ENCODE peak calls at places on chromosomes 12 and 14, in eight cellular contexts. E is RPMI7951; H is naive thymus-derived CD4-positive, alpha-beta T cell; J is astrocyte of the spinal cord; D is HT1080; P is ACHN; Q is sciatic nerve; B is upper lobe of left lung. K is an unnamed sample.

GRCh38 chr12:49050507-49051372 is 9.9 kb downstream of the KMT2D start:
- DNase-seq in E (no peak), H (no peak), J (no peak), D (no peak), P (no peak), Q (no peak), B (peak), K (no peak)

GRCh38 chr12:27344246-27344645 is 11.6 kb downstream of the BMAL2 start:
- DNase-seq in E (no peak), H (no peak), J (no peak), D (no peak), P (no peak), Q (no peak), B (no peak), K (no peak)

GRCh38 chr12:130018614-130019013 is 114.8 kb upstream of the TMEM132D start:
- DNase-seq in E (no peak), H (no peak), J (no peak), D (no peak), P (no peak), Q (peak), B (no peak), K (no peak)

GRCh38 chr12:71665109-71665476 is 992 bp downstream of the THAP2 start:
- DNase-seq in E (no peak), H (no peak), J (no peak), D (no peak), P (no peak), Q (no peak), B (no peak), K (no peak)

GRCh38 chr12:107393043-107393725 is 292.4 kb upstream of the PWP1 start:
- DNase-seq in E (no peak), H (no peak), J (no peak), D (peak), P (no peak), Q (no peak), B (no peak), K (no peak)

GRCh38 chr12:93080452-93080851 is 151.4 kb upstream of the EEA1 start:
- DNase-seq in E (no peak), H (no peak), J (no peak), D (no peak), P (no peak), Q (no peak), B (no peak), K (no peak)

GRCh38 chr12:66035289-66035961 is 95.1 kb downstream of the LLPH start:
- DNase-seq in E (peak), H (no peak), J (peak), D (peak), P (peak), Q (no peak), B (no peak), K (no peak)

GRCh38 chr14:89507521-89507920 is 90.5 kb upstream of the FOXN3 start:
- DNase-seq in E (peak), H (no peak), J (peak), D (peak), P (peak), Q (no peak), B (no peak), K (no peak)

GRCh38 chr14:88326352-88327103 is 3.5 kb upstream of the KCNK10 start:
- DNase-seq in E (no peak), H (no peak), J (no peak), D (no peak), P (no peak), Q (no peak), B (peak), K (no peak)

GRCh38 chr14:64566651-64567122 is 16.9 kb downstream of the PPP1R36 start:
- DNase-seq in E (no peak), H (no peak), J (no peak), D (no peak), P (no peak), Q (no peak), B (no peak), K (no peak)

GRCh38 chr12:110270125-110270962 is 10.7 kb upstream of the ATP2A2 start:
- DNase-seq in E (peak), H (no peak), J (peak), D (peak), P (no peak), Q (peak), B (no peak), K (no peak)

GRCh38 chr14:32472512-32473472 is 143.7 kb downstream of the AKAP6 start:
- DNase-seq in E (peak), H (no peak), J (peak), D (peak), P (peak), Q (no peak), B (no peak), K (no peak)

GRCh38 chr14:89037065-89037464 is 212.6 kb downstream of the TTC8 start:
- DNase-seq in E (no peak), H (no peak), J (no peak), D (no peak), P (no peak), Q (no peak), B (no peak), K (no peak)

GRCh38 chr12:23742574-23742973 is 206.9 kb downstream of the SOX5 start:
- DNase-seq in E (no peak), H (no peak), J (no peak), D (no peak), P (no peak), Q (no peak), B (no peak), K (no peak)

GRCh38 chr12:128817115-128818015 is 6.4 kb downstream of the SLC15A4 start:
- DNase-seq in E (peak), H (no peak), J (peak), D (peak), P (peak), Q (no peak), B (no peak), K (no peak)

GRCh38 chr12:78494911-78495310 is 369.7 kb upstream of the SYT1 start:
- DNase-seq in E (no peak), H (no peak), J (peak), D (no peak), P (no peak), Q (no peak), B (no peak), K (no peak)

GRCh38 chr14:75648066-75648838 is 12.4 kb downstream of the ERG28 start:
- DNase-seq in E (peak), H (no peak), J (peak), D (peak), P (peak), Q (no peak), B (no peak), K (no peak)

GRCh38 chr14:60512952-60513554 is 4.1 kb downstream of the SIX6 start:
- DNase-seq in E (no peak), H (no peak), J (no peak), D (no peak), P (no peak), Q (no peak), B (no peak), K (no peak)

GRCh38 chr12:129119537-129119936 is 266.3 kb downstream of the GLT1D1 start:
- DNase-seq in E (no peak), H (no peak), J (no peak), D (no peak), P (no peak), Q (no peak), B (no peak), K (no peak)

GRCh38 chr14:76133103-76133502 is 18.6 kb upstream of the GPATCH2L start:
- DNase-seq in E (peak), H (no peak), J (peak), D (peak), P (peak), Q (no peak), B (no peak), K (no peak)

GRCh38 chr12:48163150-48163747 is 5.9 kb upstream of the ASB8 start:
- DNase-seq in E (no peak), H (no peak), J (no peak), D (no peak), P (no peak), Q (no peak), B (no peak), K (no peak)

GRCh38 chr12:50082644-50083043 is 2.5 kb upstream of the SMARCD1 start:
- DNase-seq in E (no peak), H (no peak), J (no peak), D (peak), P (peak), Q (no peak), B (no peak), K (no peak)

GRCh38 chr12:120115692-120116442 is 686 bp downstream of the RAB35 start:
- DNase-seq in E (peak), H (no peak), J (peak), D (peak), P (peak), Q (no peak), B (no peak), K (no peak)

GRCh38 chr12:46794593-46795190 is 31.1 kb downstream of the SLC38A4 start:
- DNase-seq in E (no peak), H (no peak), J (no peak), D (no peak), P (no peak), Q (no peak), B (no peak), K (no peak)

GRCh38 chr12:75447695-75448393 is 32.7 kb upstream of the GLIPR1 start:
- DNase-seq in E (no peak), H (no peak), J (no peak), D (no peak), P (no peak), Q (no peak), B (no peak), K (no peak)

GRCh38 chr12:77392467-77392866 is 327.1 kb upstream of the E2F7 start:
- DNase-seq in E (no peak), H (no peak), J (no peak), D (no peak), P (no peak), Q (no peak), B (no peak), K (no peak)

GRCh38 chr12:70645494-70646317 is 8.5 kb upstream of the PTPRB start:
- DNase-seq in E (peak), H (no peak), J (peak), D (peak), P (peak), Q (no peak), B (no peak), K (no peak)

GRCh38 chr14:96811985-96812667 is 14.9 kb downstream of the VRK1 start:
- DNase-seq in E (no peak), H (no peak), J (no peak), D (no peak), P (no peak), Q (no peak), B (no peak), K (no peak)

GRCh38 chr14:31592122-31592521 is 30.9 kb downstream of the NUBPL start:
- DNase-seq in E (no peak), H (no peak), J (no peak), D (no peak), P (no peak), Q (no peak), B (no peak), K (no peak)

K was measured in effector memory CD8-positive, alpha-beta T cell.